ENCODE peak calls at places on chromosomes 1 and 21, in ten cellular contexts. K, E, M, J, A, N, G, P, L and O are unnamed samples.

GRCh38 chr1:116006486-116006964 is 30.2 kb downstream of the SLC22A15 start:
- DNase-seq in K (no peak), E (peak; percentile 34), M (no peak), J (no peak), A (no peak), N (no peak), G (no peak), P (no peak), L (no peak), O (no peak)

GRCh38 chr21:44436111-44436611 is 19.1 kb upstream of the LRRC3 start:
- DNase-seq in K (no peak), E (no peak), M (no peak), J (no peak), A (no peak), N (no peak), G (peak; percentile 55), P (no peak), L (no peak), O (no peak)

GRCh38 chr21:38208118-38208517 is 48.7 kb upstream of the KCNJ15 start:
- DNase-seq in K (no peak), E (no peak), M (no peak), J (no peak), A (no peak), N (no peak), G (no peak), P (no peak), L (no peak), O (no peak)

GRCh38 chr1:165734906-165735305 is 33.8 kb downstream of the TMCO1 start:
- DNase-seq in K (no peak), E (no peak), M (no peak), J (no peak), A (no peak), N (no peak), G (no peak), P (no peak), L (no peak), O (no peak)

GRCh38 chr1:184890539-184890973 is 83.8 kb downstream of the NIBAN1 start:
- DNase-seq in K (no peak), E (no peak), M (no peak), J (peak; percentile 4), A (peak; percentile 7), N (peak; percentile 49), G (no peak), P (no peak), L (no peak), O (no peak)

GRCh38 chr1:81312272-81312754 is 488.4 kb upstream of the ADGRL2 start:
- DNase-seq in K (no peak), E (no peak), M (no peak), J (no peak), A (no peak), N (no peak), G (no peak), P (no peak), L (no peak), O (no peak)

GRCh38 chr1:6002714-6003501 is 10.7 kb upstream of the NPHP4 start:
- DNase-seq in K (no peak), E (no peak), M (no peak), J (no peak), A (no peak), N (no peak), G (peak; percentile 71), P (no peak), L (no peak), O (no peak)

GRCh38 chr1:113396585-113396984 is 6.3 kb downstream of the MAGI3 start:
- DNase-seq in K (no peak), E (no peak), M (peak; percentile 56), J (peak; percentile 30), A (no peak), N (no peak), G (no peak), P (no peak), L (peak; percentile 90), O (no peak)

GRCh38 chr1:43069481-43070050 is 102.5 kb downstream of the EBNA1BP2 start:
- DNase-seq in K (no peak), E (no peak), M (peak; percentile 62), J (no peak), A (no peak), N (no peak), G (no peak), P (no peak), L (no peak), O (no peak)

GRCh38 chr1:35173516-35174224 is 19.3 kb downstream of the SFPQ start:
- DNase-seq in K (no peak), E (no peak), M (no peak), J (no peak), A (no peak), N (no peak), G (no peak), P (no peak), L (no peak), O (no peak)

GRCh38 chr1:235825229-235825628 is 41.5 kb downstream of the LYST start:
- DNase-seq in K (no peak), E (no peak), M (no peak), J (no peak), A (no peak), N (no peak), G (no peak), P (no peak), L (no peak), O (no peak)

GRCh38 chr1:1614204-1614953 is 921 bp upstream of the MIB2 start:
- DNase-seq in K (peak; percentile 55), E (no peak), M (peak; percentile 88), J (no peak), A (peak; percentile 40), N (no peak), G (peak; percentile 72), P (peak; percentile 79), L (peak; percentile 51), O (no peak)

GRCh38 chr1:29237906-29238600 is 1.7 kb downstream of the PTPRU start:
- DNase-seq in K (peak; percentile 61), E (peak; percentile 50), M (peak; percentile 73), J (peak; percentile 52), A (no peak), N (peak; percentile 55), G (peak; percentile 86), P (peak; percentile 63), L (peak; percentile 42), O (peak; percentile 93)

GRCh38 chr1:177567393-177567792 is 396.6 kb downstream of the BRINP2 start:
- DNase-seq in K (no peak), E (no peak), M (no peak), J (peak; percentile 35), A (no peak), N (no peak), G (no peak), P (no peak), L (peak; percentile 47), O (no peak)
- TF ChIP-seq CTCF in K (no peak), E (no peak), M (peak; percentile 3), J (peak; percentile 25), A (no peak), N (no peak), G (peak; percentile 13), P (no peak), L (peak; percentile 28), O (no peak)

DNA sequence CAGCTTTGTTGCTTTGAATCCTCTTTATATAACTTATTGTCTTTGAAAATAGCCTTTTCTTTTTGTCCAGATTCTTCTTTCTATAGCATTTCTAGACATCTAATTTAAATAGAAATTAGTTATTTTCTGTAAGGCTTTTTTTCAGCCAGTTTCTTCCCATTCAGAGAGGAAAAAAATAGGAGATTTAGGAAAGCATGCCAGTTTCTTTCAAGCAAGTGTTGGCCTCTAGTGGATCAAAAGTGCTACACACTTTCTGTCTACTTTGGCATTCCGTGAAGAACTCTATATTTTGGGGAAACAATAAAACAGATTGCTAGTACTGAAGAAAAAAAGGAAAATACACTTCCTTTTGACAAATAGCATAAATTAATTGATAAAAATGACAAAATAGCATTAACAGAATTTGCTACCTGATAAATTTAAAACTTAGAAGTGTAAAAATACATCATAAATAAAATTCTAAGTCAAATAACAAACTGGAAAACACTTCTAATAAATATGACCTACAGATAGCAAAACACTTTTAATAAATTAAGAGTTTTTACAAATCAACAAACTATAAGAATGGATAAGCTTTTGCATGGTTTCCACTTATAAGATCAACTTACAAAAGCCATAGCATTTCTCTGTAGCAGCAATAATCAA is 13.1 kb upstream of the EXO1 start:
- DNase-seq in K (no peak), E (no peak), M (peak; percentile 58), J (peak; percentile 16), A (no peak), N (no peak), G (no peak), P (no peak), L (peak; percentile 75), O (no peak)
- TF ChIP-seq CTCF in K (peak; percentile 51), E (peak; percentile 38), M (peak; percentile 85), J (peak; percentile 37), A (no peak), N (peak; percentile 71), G (peak; percentile 61), P (peak; percentile 45), L (peak; percentile 98), O (no peak)

DNA sequence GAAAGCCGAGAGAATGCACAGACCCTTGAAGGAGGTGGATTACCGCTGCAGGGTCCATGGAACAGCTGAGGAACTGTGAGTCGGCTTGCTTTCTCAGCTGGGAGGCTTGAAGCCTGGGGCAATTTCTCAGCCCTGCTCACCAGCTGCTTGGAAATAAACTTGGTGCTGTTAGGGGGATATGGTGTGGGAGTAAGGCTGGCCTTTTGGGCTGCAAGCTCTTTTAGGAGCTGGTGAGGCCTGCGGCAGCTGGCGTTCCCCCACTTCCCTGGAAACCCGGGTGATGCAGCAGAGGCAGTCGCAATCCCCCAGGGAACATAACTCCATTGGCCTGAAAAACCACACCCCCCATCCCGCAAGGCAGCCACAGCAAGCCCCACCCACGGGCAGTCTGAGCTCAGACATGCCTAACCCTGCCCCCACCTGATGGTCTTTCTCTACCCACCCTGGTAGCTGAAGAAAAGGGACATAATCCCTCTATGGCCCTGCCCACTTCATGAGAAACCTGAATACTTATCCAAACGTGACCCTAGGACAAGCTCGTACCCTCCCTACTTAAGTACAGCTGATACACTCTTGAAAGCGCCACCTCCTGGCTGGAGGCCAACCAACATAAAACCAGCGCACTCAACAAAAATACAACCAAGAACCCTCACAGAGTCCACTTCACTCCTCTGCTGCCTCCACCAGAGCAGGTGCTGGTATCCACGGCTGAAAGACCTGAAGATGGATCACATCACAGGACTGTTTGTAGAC is 1995.8 kb downstream of the NCAM2 start:
- DNase-seq in K (no peak), E (no peak), M (no peak), J (no peak), A (no peak), N (no peak), G (peak; percentile 23), P (no peak), L (no peak), O (no peak)
- TF ChIP-seq CTCF in K (no peak), E (no peak), M (no peak), J (no peak), A (no peak), N (no peak), G (no peak), P (no peak), L (no peak), O (no peak)

GRCh38 chr1:84146375-84147032 is 2.4 kb downstream of the PRKACB start:
- DNase-seq in K (no peak), E (no peak), M (no peak), J (no peak), A (no peak), N (no peak), G (no peak), P (no peak), L (peak; percentile 22), O (no peak)

GRCh38 chr1:84143796-84144565 is at the start of gene PRKACB:
- DNase-seq in K (no peak), E (peak; percentile 19), M (no peak), J (no peak), A (no peak), N (no peak), G (no peak), P (no peak), L (peak; percentile 9), O (no peak)

GRCh38 chr1:84145051-84145450 is 980 bp downstream of the PRKACB start:
- DNase-seq in K (no peak), E (no peak), M (no peak), J (no peak), A (no peak), N (no peak), G (no peak), P (no peak), L (no peak), O (no peak)

GRCh38 chr1:84141177-84142003 is 2.7 kb upstream of the PRKACB start:
- DNase-seq in K (no peak), E (no peak), M (no peak), J (no peak), A (no peak), N (no peak), G (no peak), P (no peak), L (peak; percentile 16), O (no peak)
- TF ChIP-seq CTCF in K (no peak), E (peak; percentile 5), M (peak; percentile 58), J (peak; percentile 64), A (peak; percentile 89), N (peak; percentile 48), G (peak; percentile 38), P (no peak), L (peak; percentile 49), O (no peak)